ENCODE peak calls at places on chromosomes 2 and 18, in ten cellular contexts. W is HCT116, K is stomach, J is endothelial cell of umbilical vein, M is tibial artery, A is heart right ventricle, I is aorta, S is ascending aorta, T is K562, U is neuronal stem cell. V is an unnamed sample.

GRCh38 chr2:28269019-28269784 is 123.5 kb upstream of the FOSL2 start:
- DNase-seq in W (peak), K (peak), J (peak), M (no peak), A (no peak), I (no peak), S (no peak), T (peak), U (no peak), V (no peak)

GRCh38 chr18:26307161-26307773 is 81.0 kb downstream of the TAF4B start:
- DNase-seq in W (peak), K (no peak), J (peak), M (no peak), A (no peak), I (no peak), S (no peak), T (peak), U (peak), V (no peak)

GRCh38 chr2:128302011-128302743 is 16.5 kb downstream of the HS6ST1 start:
- DNase-seq in W (no peak), K (no peak), J (no peak), M (no peak), A (peak), I (no peak), S (no peak), T (no peak), U (no peak), V (peak)

GRCh38 chr2:210086292-210086691 is 83.9 kb downstream of the RPE start:
- DNase-seq in W (no peak), K (no peak), J (peak), M (no peak), A (no peak), I (no peak), S (no peak), T (no peak), U (no peak), V (no peak)

GRCh38 chr18:26960901-26961300 is 95.4 kb upstream of the AQP4 start:
- DNase-seq in W (no peak), K (no peak), J (no peak), M (no peak), A (no peak), I (no peak), S (no peak), T (no peak), U (no peak), V (no peak)

GRCh38 chr2:134469516-134470115 is 215.7 kb downstream of the MGAT5 start:
- DNase-seq in W (no peak), K (peak), J (no peak), M (no peak), A (no peak), I (no peak), S (no peak), T (no peak), U (no peak), V (no peak)

GRCh38 chr2:26577442-26578433 is 63.4 kb downstream of the CIB4 start:
- DNase-seq in W (peak), K (peak), J (peak), M (peak), A (peak), I (peak), S (peak), T (peak), U (peak), V (peak)

GRCh38 chr2:174718591-174718990 is 45.7 kb downstream of the CHRNA1 start:
- DNase-seq in W (no peak), K (no peak), J (no peak), M (no peak), A (no peak), I (no peak), S (no peak), T (no peak), U (no peak), V (no peak)

GRCh38 chr2:19725392-19725791 is 176.4 kb downstream of the TTC32 start:
- DNase-seq in W (no peak), K (no peak), J (no peak), M (no peak), A (no peak), I (no peak), S (no peak), T (no peak), U (no peak), V (no peak)

GRCh38 chr2:215417400-215417951 is 18.4 kb downstream of the FN1 start:
- DNase-seq in W (no peak), K (no peak), J (no peak), M (no peak), A (no peak), I (no peak), S (no peak), T (peak), U (no peak), V (no peak)

GRCh38 chr2:3805120-3805519 is 101.7 kb downstream of the DCDC2C start:
- DNase-seq in W (peak), K (no peak), J (no peak), M (no peak), A (no peak), I (no peak), S (no peak), T (peak), U (peak), V (no peak)

GRCh38 chr2:64910972-64911433 is 78.2 kb upstream of the SLC1A4 start:
- DNase-seq in W (no peak), K (no peak), J (no peak), M (no peak), A (no peak), I (no peak), S (no peak), T (peak), U (no peak), V (no peak)

GRCh38 chr18:22710628-22711380 is 222.3 kb upstream of the RBBP8 start:
- DNase-seq in W (no peak), K (peak), J (peak), M (no peak), A (peak), I (peak), S (peak), T (no peak), U (no peak), V (peak)

GRCh38 chr2:179596018-179596417 is 265.4 kb downstream of the ZNF385B start:
- DNase-seq in W (no peak), K (no peak), J (no peak), M (no peak), A (no peak), I (no peak), S (no peak), T (no peak), U (no peak), V (no peak)

GRCh38 chr2:53448591-53448990 is 319.0 kb upstream of the CHAC2 start:
- DNase-seq in W (no peak), K (no peak), J (no peak), M (no peak), A (no peak), I (no peak), S (no peak), T (no peak), U (no peak), V (no peak)

GRCh38 chr2:49858113-49858490 is 703.8 kb upstream of the FSHR start:
- DNase-seq in W (no peak), K (no peak), J (no peak), M (no peak), A (no peak), I (no peak), S (no peak), T (no peak), U (no peak), V (no peak)

GRCh38 chr18:13611616-13612110 is 114.7 kb downstream of the FAM210A start:
- DNase-seq in W (no peak), K (no peak), J (peak), M (peak), A (peak), I (peak), S (no peak), T (no peak), U (peak), V (no peak)

GRCh38 chr18:45449761-45450227 is 165.5 kb upstream of the SLC14A2 start:
- DNase-seq in W (no peak), K (peak), J (no peak), M (peak), A (peak), I (no peak), S (no peak), T (no peak), U (no peak), V (peak)

GRCh38 chr2:156455366-156455975 is 19.3 kb downstream of the GPD2 start:
- DNase-seq in W (peak), K (no peak), J (no peak), M (no peak), A (no peak), I (no peak), S (no peak), T (no peak), U (no peak), V (no peak)

GRCh38 chr2:235605306-235605998 is 111.6 kb downstream of the AGAP1 start:
- DNase-seq in W (no peak), K (peak), J (peak), M (peak), A (peak), I (peak), S (peak), T (peak), U (peak), V (no peak)

GRCh38 chr2:111227716-111228141 is 107.0 kb downstream of the BCL2L11 start:
- DNase-seq in W (no peak), K (no peak), J (no peak), M (no peak), A (no peak), I (no peak), S (no peak), T (no peak), U (peak), V (no peak)

GRCh38 chr2:148021059-148021985 is at the start of gene MBD5:
- DNase-seq in W (no peak), K (peak), J (peak), M (peak), A (peak), I (peak), S (peak), T (peak), U (no peak), V (peak)

GRCh38 chr18:9774150-9774549 is 66.0 kb downstream of the RAB31 start:
- DNase-seq in W (no peak), K (no peak), J (no peak), M (no peak), A (no peak), I (no peak), S (no peak), T (no peak), U (no peak), V (no peak)

GRCh38 chr2:102669401-102669800 is 50.0 kb downstream of the SLC9A2 start:
- DNase-seq in W (no peak), K (no peak), J (no peak), M (no peak), A (no peak), I (no peak), S (no peak), T (no peak), U (no peak), V (no peak)

GRCh38 chr2:140440815-140441214 is 1660.6 kb upstream of the NXPH2 start:
- DNase-seq in W (no peak), K (no peak), J (no peak), M (no peak), A (no peak), I (no peak), S (no peak), T (no peak), U (no peak), V (no peak)

GRCh38 chr2:157441072-157441454 is 2.8 kb downstream of the CYTIP start:
- DNase-seq in W (no peak), K (no peak), J (peak), M (no peak), A (no peak), I (no peak), S (no peak), T (no peak), U (no peak), V (peak)

GRCh38 chr2:150876201-150877085 is 385.2 kb downstream of the RBM43 start:
- DNase-seq in W (no peak), K (no peak), J (no peak), M (no peak), A (no peak), I (no peak), S (no peak), T (no peak), U (no peak), V (no peak)

GRCh38 chr2:174336403-174337336 is 1.9 kb downstream of the SP9 start:
- DNase-seq in W (peak), K (no peak), J (peak), M (no peak), A (peak), I (peak), S (no peak), T (peak), U (peak), V (peak)

GRCh38 chr2:128638741-128639477 is 320.2 kb upstream of the HS6ST1 start:
- DNase-seq in W (no peak), K (peak), J (no peak), M (no peak), A (no peak), I (peak), S (no peak), T (no peak), U (peak), V (no peak)

GRCh38 chr18:59057969-59058368 is 81.7 kb upstream of the SEC11C start:
- DNase-seq in W (no peak), K (no peak), J (no peak), M (no peak), A (no peak), I (no peak), S (peak), T (no peak), U (no peak), V (no peak)

GRCh38 chr2:118846667-118847446 is 591 bp downstream of the EN1 start:
- DNase-seq in W (no peak), K (no peak), J (no peak), M (no peak), A (no peak), I (no peak), S (peak), T (peak), U (peak), V (peak)

GRCh38 chr2:86238354-86238753 is 39.1 kb downstream of the MRPL35 start:
- DNase-seq in W (no peak), K (no peak), J (no peak), M (no peak), A (no peak), I (no peak), S (no peak), T (no peak), U (no peak), V (no peak)

GRCh38 chr2:5148392-5149085 is 543.6 kb upstream of the SOX11 start:
- DNase-seq in W (no peak), K (no peak), J (no peak), M (no peak), A (no peak), I (no peak), S (no peak), T (no peak), U (no peak), V (no peak)

GRCh38 chr2:207930747-207931146 is 94.6 kb downstream of the PLEKHM3 start:
- DNase-seq in W (peak), K (peak), J (no peak), M (no peak), A (no peak), I (no peak), S (no peak), T (no peak), U (no peak), V (peak)

GRCh38 chr2:73376681-73377080 is 9.0 kb upstream of the ALMS1 start:
- DNase-seq in W (no peak), K (no peak), J (no peak), M (no peak), A (no peak), I (no peak), S (no peak), T (no peak), U (no peak), V (no peak)

GRCh38 chr2:75896779-75897366 is 186.2 kb upstream of the GCFC2 start:
- DNase-seq in W (no peak), K (peak), J (peak), M (no peak), A (no peak), I (no peak), S (no peak), T (peak), U (peak), V (no peak)

GRCh38 chr2:43110442-43110871 is 115.9 kb downstream of the ZFP36L2 start:
- DNase-seq in W (no peak), K (no peak), J (no peak), M (no peak), A (peak), I (no peak), S (no peak), T (no peak), U (peak), V (no peak)

GRCh38 chr2:213281156-213281555 is 3.1 kb upstream of the SPAG16 start:
- DNase-seq in W (no peak), K (no peak), J (no peak), M (no peak), A (no peak), I (no peak), S (no peak), T (no peak), U (no peak), V (no peak)

GRCh38 chr18:34978953-34979608 is 62.1 kb upstream of the MAPRE2 start:
- DNase-seq in W (peak), K (peak), J (peak), M (peak), A (peak), I (peak), S (peak), T (peak), U (no peak), V (peak)
- H3K4me3 ChIP-seq in W (peak), K (peak), J (peak), M (peak), A (peak), I (peak), S (peak), T (peak), U (peak), V (peak)

GRCh38 chr2:138514173-138514572 is 12.6 kb downstream of the SPOPL start:
- DNase-seq in W (no peak), K (no peak), J (no peak), M (no peak), A (no peak), I (no peak), S (no peak), T (no peak), U (no peak), V (no peak)

GRCh38 chr2:138516030-138516704 is 14.6 kb downstream of the SPOPL start:
- DNase-seq in W (no peak), K (no peak), J (peak), M (no peak), A (no peak), I (no peak), S (no peak), T (no peak), U (no peak), V (no peak)

GRCh38 chr2:138512672-138513071 is 11.1 kb downstream of the SPOPL start:
- DNase-seq in W (no peak), K (no peak), J (peak), M (no peak), A (no peak), I (no peak), S (no peak), T (no peak), U (no peak), V (no peak)

GRCh38 chr2:138518860-138519259 is 17.3 kb downstream of the SPOPL start:
- DNase-seq in W (no peak), K (no peak), J (no peak), M (no peak), A (no peak), I (no peak), S (no peak), T (no peak), U (no peak), V (no peak)

DNA sequence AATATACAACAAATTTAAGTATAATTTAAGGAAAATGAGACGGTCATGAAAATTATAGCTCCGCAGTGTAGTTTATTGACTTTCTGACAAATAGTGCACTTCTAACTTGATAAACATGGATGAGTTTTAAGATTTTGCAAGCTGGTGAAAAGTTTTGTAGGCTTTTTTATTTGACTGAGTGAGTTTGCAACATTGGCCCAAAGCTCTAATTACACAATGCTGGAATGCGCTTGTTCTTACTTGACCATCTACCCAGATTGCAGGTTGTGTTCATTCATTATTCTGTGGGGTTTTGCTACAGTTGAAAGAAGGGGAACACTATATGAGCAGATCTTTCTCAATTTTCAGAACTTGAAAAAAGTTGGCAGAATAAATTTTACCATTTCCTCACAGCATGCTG is 13.5 kb downstream of the SPOPL start:
- DNase-seq in W (no peak), K (no peak), J (no peak), M (no peak), A (no peak), I (no peak), S (no peak), T (no peak), U (no peak), V (no peak)
- H3K27ac ChIP-seq in W (no peak), K (no peak), J (no peak), M (no peak), A (no peak), I (no peak), S (no peak), T (no peak), U (no peak), V (no peak)

DNA sequence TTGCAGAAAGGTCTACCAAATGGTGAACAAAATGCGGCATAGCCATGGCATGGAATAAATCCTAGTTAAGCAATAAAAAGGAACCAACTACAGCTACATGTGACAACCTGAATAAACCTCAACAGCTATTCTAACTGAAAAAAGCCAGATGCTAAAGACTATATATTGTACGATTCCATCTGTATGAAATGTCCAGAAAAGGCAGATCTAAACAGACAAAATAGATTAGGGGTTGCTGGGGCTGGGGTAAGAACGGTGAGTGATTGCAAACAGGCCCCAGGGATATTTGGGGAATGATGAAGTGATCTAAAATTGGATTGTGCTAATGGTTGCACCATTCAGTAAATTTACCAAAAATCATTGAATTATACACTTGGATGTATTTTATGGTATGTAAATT is 2.8 kb downstream of the CCDC68 start:
- DNase-seq in W (no peak), K (no peak), J (no peak), M (no peak), A (no peak), I (no peak), S (no peak), T (no peak), U (no peak), V (no peak)
- H3K4me3 ChIP-seq in W (no peak), K (no peak), J (no peak), M (no peak), A (no peak), I (no peak), S (no peak), T (no peak), U (no peak), V (no peak)

GRCh38 chr2:100416397-100416938 is 1.0 kb downstream of the CHST10 start:
- DNase-seq in W (no peak), K (no peak), J (no peak), M (no peak), A (no peak), I (no peak), S (no peak), T (peak), U (no peak), V (no peak)
- H3K27ac ChIP-seq in W (no peak), K (no peak), J (no peak), M (peak), A (no peak), I (no peak), S (no peak), T (peak), U (no peak), V (no peak)

GRCh38 chr2:133421516-133422324 is 146.5 kb downstream of the NCKAP5 start:
- DNase-seq in W (no peak), K (no peak), J (no peak), M (no peak), A (peak), I (no peak), S (no peak), T (no peak), U (peak), V (no peak)
- H3K4me3 ChIP-seq in W (no peak), K (no peak), J (no peak), M (no peak), A (no peak), I (no peak), S (no peak), T (no peak), U (no peak), V (no peak)

DNA sequence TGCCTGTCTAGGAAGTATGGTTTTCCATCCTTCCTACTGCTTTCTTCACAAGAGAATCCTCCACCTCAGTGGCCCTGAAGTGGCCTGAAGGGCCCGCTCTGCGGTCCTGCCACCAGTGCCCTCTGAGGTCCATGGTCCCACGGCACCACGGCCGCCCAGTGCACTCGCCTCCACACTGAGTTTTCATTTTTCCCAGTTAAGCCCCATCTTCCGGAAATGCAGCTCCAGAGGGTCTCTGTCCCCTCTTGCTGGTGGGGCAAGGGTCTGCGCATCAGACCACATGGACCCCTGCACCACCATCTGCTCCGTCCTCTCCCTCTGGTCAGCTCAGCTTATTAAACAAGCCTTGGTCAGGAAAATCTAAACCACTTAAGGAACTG is 4.0 kb downstream of the DUSP28 start:
- DNase-seq in W (no peak), K (no peak), J (no peak), M (no peak), A (no peak), I (no peak), S (no peak), T (no peak), U (no peak), V (peak)
- H3K27ac ChIP-seq in W (peak), K (peak), J (no peak), M (no peak), A (no peak), I (no peak), S (no peak), T (peak), U (no peak), V (no peak)

GRCh38 chr2:96264086-96264485 is 1.7 kb downstream of the TMEM127 start:
- DNase-seq in W (no peak), K (no peak), J (no peak), M (no peak), A (no peak), I (no peak), S (no peak), T (no peak), U (no peak), V (no peak)
- H3K4me3 ChIP-seq in W (no peak), K (peak), J (no peak), M (peak), A (peak), I (no peak), S (peak), T (peak), U (peak), V (no peak)

V was measured in pancreas.